ENCODE peak calls at places on chromosomes 1 and 21, in six cellular contexts. I is BJ, U is esophagus muscularis mucosa, Y is body of pancreas, H is SJSA1, Z is lower lobe of right lung. Q is an unnamed sample. For H3K27me3, the result is how much of the 10 kb centered on the place peaks cover.

GRCh38 chr1:115668579-115668978 is 26.8 kb downstream of the VANGL1 start:
- DNase-seq in I (no peak), U (no peak), Y (no peak), H (no peak), Z (no peak), Q (no peak)

GRCh38 chr1:17436380-17437174 is 2.9 kb downstream of the RCC2 start:
- DNase-seq in I (no peak), U (no peak), Y (no peak), H (no peak), Z (no peak), Q (no peak)

GRCh38 chr1:244367399-244368114 is 84.2 kb downstream of the ADSS2 start:
- DNase-seq in I (no peak), U (no peak), Y (no peak), H (no peak), Z (no peak), Q (no peak)

GRCh38 chr1:94327001-94327685 is 89.8 kb upstream of the ARHGAP29 start:
- DNase-seq in I (no peak), U (no peak), Y (peak), H (peak), Z (peak), Q (no peak)

GRCh38 chr1:112337028-112337531 is 58.9 kb upstream of the CTTNBP2NL start:
- DNase-seq in I (no peak), U (no peak), Y (peak), H (peak), Z (peak), Q (peak)

GRCh38 chr1:230791986-230792564 is 44.9 kb downstream of the CAPN9 start:
- DNase-seq in I (no peak), U (peak), Y (no peak), H (no peak), Z (no peak), Q (no peak)

GRCh38 chr1:24981632-24982007 is 51.5 kb upstream of the RUNX3 start:
- DNase-seq in I (no peak), U (no peak), Y (no peak), H (no peak), Z (no peak), Q (no peak)

GRCh38 chr1:112457965-112458364 is 50.8 kb upstream of the WNT2B start:
- DNase-seq in I (no peak), U (no peak), Y (no peak), H (no peak), Z (no peak), Q (no peak)

GRCh38 chr1:38004284-38005101 is 821 bp downstream of the FHL3 start:
- DNase-seq in I (no peak), U (no peak), Y (no peak), H (peak), Z (no peak), Q (no peak)

GRCh38 chr1:246761386-246761785 is 37.2 kb downstream of the SCCPDH start:
- DNase-seq in I (peak), U (no peak), Y (no peak), H (no peak), Z (no peak), Q (no peak)

GRCh38 chr1:184747089-184747955 is 7.3 kb downstream of the EDEM3 start:
- DNase-seq in I (no peak), U (no peak), Y (no peak), H (no peak), Z (no peak), Q (no peak)

GRCh38 chr1:185846672-185847440 is 112.7 kb downstream of the HMCN1 start:
- DNase-seq in I (no peak), U (no peak), Y (no peak), H (no peak), Z (no peak), Q (no peak)

GRCh38 chr21:32958288-32958992 is 67.3 kb upstream of the OLIG2 start:
- DNase-seq in I (no peak), U (no peak), Y (no peak), H (no peak), Z (no peak), Q (no peak)

GRCh38 chr1:204579681-204580080 is 63.5 kb downstream of the MDM4 start:
- DNase-seq in I (no peak), U (no peak), Y (no peak), H (no peak), Z (no peak), Q (no peak)

GRCh38 chr1:3539707-3540425 is 71.4 kb downstream of the MEGF6 start:
- DNase-seq in I (no peak), U (no peak), Y (no peak), H (no peak), Z (no peak), Q (no peak)

GRCh38 chr1:227214170-227214569 is 104.1 kb downstream of the CDC42BPA start:
- DNase-seq in I (no peak), U (no peak), Y (no peak), H (no peak), Z (no peak), Q (no peak)

GRCh38 chr1:33601751-33602150 is 129.3 kb downstream of the ZSCAN20 start:
- DNase-seq in I (no peak), U (no peak), Y (no peak), H (no peak), Z (no peak), Q (no peak)
- H3K27me3 ChIP-seq in I (under half), U (under half), Y (under half), H (under half), Z (under half), Q (under half)

DNA sequence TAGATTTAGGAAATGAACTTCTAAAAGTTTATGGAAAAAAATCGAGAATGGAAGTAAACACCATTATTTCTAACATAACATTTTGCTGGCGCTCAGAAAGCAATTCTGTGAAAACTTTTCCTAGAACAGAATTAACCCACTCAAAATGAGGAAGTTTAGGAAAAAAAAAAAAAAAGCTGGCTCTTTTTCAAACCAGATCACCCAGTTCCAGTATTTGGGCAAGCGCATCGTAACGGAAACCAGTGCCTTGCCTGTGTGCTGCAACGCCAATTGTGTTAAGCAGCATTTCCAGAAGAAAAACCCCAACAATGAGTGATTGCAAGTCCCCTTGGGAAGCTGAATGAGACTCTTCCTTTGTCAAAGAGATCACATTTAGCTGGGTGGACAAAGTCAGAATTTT is 113.6 kb downstream of the ERG start:
- DNase-seq in I (no peak), U (peak), Y (peak), H (no peak), Z (no peak), Q (no peak)
- H3K27me3 ChIP-seq in I (under half), U (under half), Y (under half), H (under half), Z (under half), Q (under half)

GRCh38 chr21:16216595-16216994 is 486.8 kb downstream of the USP25 start:
- DNase-seq in I (no peak), U (no peak), Y (no peak), H (no peak), Z (no peak), Q (no peak)

GRCh38 chr21:16215193-16215592 is 485.4 kb downstream of the USP25 start:
- DNase-seq in I (no peak), U (no peak), Y (no peak), H (no peak), Z (no peak), Q (no peak)

GRCh38 chr21:16213518-16213917 is 483.7 kb downstream of the USP25 start:
- DNase-seq in I (no peak), U (no peak), Y (no peak), H (no peak), Z (no peak), Q (no peak)

GRCh38 chr21:16211339-16212303 is 481.8 kb downstream of the USP25 start:
- DNase-seq in I (no peak), U (no peak), Y (no peak), H (no peak), Z (no peak), Q (no peak)
- H3K27me3 ChIP-seq in I (under half), U (under half), Y (under half), H (under half), Z (under half), Q (under half)

GRCh38 chr1:20386682-20387081 is 96.0 kb downstream of the VWA5B1 start:
- DNase-seq in I (no peak), U (no peak), Y (no peak), H (no peak), Z (no peak), Q (no peak)
- H3K27me3 ChIP-seq in I (under half), U (under half), Y (under half), H (under half), Z (under half), Q (under half)

GRCh38 chr1:66644331-66644730 is 107.9 kb upstream of the DYNLT5 start:
- DNase-seq in I (no peak), U (no peak), Y (no peak), H (no peak), Z (no peak), Q (no peak)

GRCh38 chr1:66641851-66642473 is 108.0 kb downstream of the SGIP1 start:
- DNase-seq in I (no peak), U (no peak), Y (no peak), H (no peak), Z (no peak), Q (no peak)

GRCh38 chr1:66637146-66637545 is 103.2 kb downstream of the SGIP1 start:
- DNase-seq in I (no peak), U (no peak), Y (no peak), H (no peak), Z (no peak), Q (no peak)

DNA sequence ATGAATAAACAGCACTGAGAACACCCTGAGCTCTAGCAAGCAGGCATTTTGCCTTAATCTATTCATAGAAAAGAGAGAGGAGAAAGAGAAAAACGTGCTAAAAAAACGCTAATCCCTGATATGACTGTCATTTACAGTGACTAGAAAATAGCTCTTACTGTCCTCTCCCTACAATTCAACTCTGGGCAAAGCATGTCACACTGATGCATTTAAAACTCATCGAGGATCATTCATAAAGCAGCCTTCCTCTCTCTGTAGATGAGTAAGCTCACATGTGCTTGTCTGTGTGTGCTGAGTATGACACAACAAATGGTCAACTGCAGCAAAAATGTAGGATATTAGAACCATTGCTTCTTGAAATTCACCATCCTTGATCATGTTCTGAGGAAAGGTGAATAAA is 109.0 kb downstream of the SGIP1 start:
- DNase-seq in I (no peak), U (no peak), Y (no peak), H (no peak), Z (no peak), Q (no peak)
- H3K27me3 ChIP-seq in I (under half), U (under half), Y (under half), H (under half), Z (under half), Q (under half)

GRCh38 chr1:109241841-109242301 is 7.5 kb upstream of the CELSR2 start:
- DNase-seq in I (no peak), U (peak), Y (no peak), H (no peak), Z (no peak), Q (no peak)

GRCh38 chr1:109239580-109240068 is 9.7 kb upstream of the CELSR2 start:
- DNase-seq in I (no peak), U (peak), Y (peak), H (peak), Z (no peak), Q (no peak)

GRCh38 chr1:109240158-109241152 is 8.9 kb upstream of the CELSR2 start:
- DNase-seq in I (peak), U (peak), Y (peak), H (no peak), Z (no peak), Q (no peak)

GRCh38 chr1:109242387-109242786 is 7.0 kb upstream of the CELSR2 start:
- DNase-seq in I (no peak), U (peak), Y (no peak), H (no peak), Z (no peak), Q (no peak)

GRCh38 chr1:109241344-109241743 is 8.0 kb upstream of the CELSR2 start:
- DNase-seq in I (no peak), U (no peak), Y (no peak), H (no peak), Z (no peak), Q (no peak)
- H3K27me3 ChIP-seq in I (under half), U (under half), Y (under half), H (under half), Z (under half), Q (under half)

GRCh38 chr1:216830836-216831235 is 107.6 kb upstream of the ESRRG start:
- DNase-seq in I (no peak), U (no peak), Y (no peak), H (no peak), Z (no peak), Q (no peak)
- H3K27me3 ChIP-seq in I (under half), U (under half), Y (under half), H (under half), Z (under half), Q (under half)

GRCh38 chr1:203017707-203018106 is 8.6 kb upstream of the PPFIA4 start:
- DNase-seq in I (no peak), U (no peak), Y (no peak), H (no peak), Z (no peak), Q (no peak)
- H3K27me3 ChIP-seq in I (under half), U (under half), Y (under half), H (under half), Z (under half), Q (under half)